ENCODE peak calls at places on chromosomes 11 and 22, in five cellular contexts. One of them, this sample, is unnamed.

GRCh38 chr11:1149545-1149944 is 8.2 kb upstream of the MUC5AC start:
- DNase-seq in neural crest cell: no peak
- DNase-seq in A549: no peak
- DNase-seq in PC-3: no peak
- DNase-seq in AG04450: no peak
- DNase-seq in this sample: no peak

GRCh38 chr22:28855355-28856094 is 27.8 kb upstream of the ZNRF3 start:
- DNase-seq in AG04450: peak
- DNase-seq in A549: peak
- DNase-seq in PC-3: peak
- DNase-seq in neural crest cell: peak
- DNase-seq in this sample: no peak

GRCh38 chr22:43427296-43428004 is 15.6 kb downstream of the MPPED1 start:
- DNase-seq in A549: no peak
- DNase-seq in AG04450: no peak
- DNase-seq in neural crest cell: no peak
- DNase-seq in PC-3: no peak
- DNase-seq in this sample: peak

GRCh38 chr22:28952857-28953256 is 69.5 kb downstream of the ZNRF3 start:
- DNase-seq in AG04450: peak
- DNase-seq in A549: no peak
- DNase-seq in PC-3: peak
- DNase-seq in neural crest cell: no peak
- DNase-seq in this sample: no peak

GRCh38 chr11:58616594-58616993 is 5.9 kb upstream of the CNTF start:
- DNase-seq in neural crest cell: no peak
- DNase-seq in AG04450: peak
- DNase-seq in PC-3: peak
- DNase-seq in A549: no peak
- DNase-seq in this sample: no peak

GRCh38 chr11:47915407-47916137 is 64.8 kb upstream of the PTPRJ start:
- DNase-seq in PC-3: no peak
- DNase-seq in A549: no peak
- DNase-seq in AG04450: no peak
- DNase-seq in neural crest cell: no peak
- DNase-seq in this sample: no peak

GRCh38 chr11:102347526-102348331 is 715 bp downstream of the BIRC2 start:
- DNase-seq in A549: no peak
- DNase-seq in PC-3: peak
- DNase-seq in AG04450: no peak
- DNase-seq in neural crest cell: no peak
- DNase-seq in this sample: no peak

GRCh38 chr11:57277845-57278720 is 41.0 kb upstream of the APLNR start:
- DNase-seq in A549: peak
- DNase-seq in PC-3: peak
- DNase-seq in neural crest cell: peak
- DNase-seq in AG04450: peak
- DNase-seq in this sample: peak

GRCh38 chr11:25927391-25927790 is 404.5 kb upstream of the ANO3 start:
- DNase-seq in AG04450: no peak
- DNase-seq in A549: no peak
- DNase-seq in PC-3: no peak
- DNase-seq in neural crest cell: no peak
- DNase-seq in this sample: no peak

GRCh38 chr22:22480940-22481339 is 27.6 kb downstream of the ZNF280B start:
- DNase-seq in AG04450: no peak
- DNase-seq in PC-3: no peak
- DNase-seq in A549: no peak
- DNase-seq in neural crest cell: no peak
- DNase-seq in this sample: no peak

GRCh38 chr11:59706518-59707285 is 6.9 kb downstream of the OR10V1 start:
- DNase-seq in neural crest cell: no peak
- DNase-seq in AG04450: peak
- DNase-seq in PC-3: peak
- DNase-seq in A549: peak
- DNase-seq in this sample: no peak

GRCh38 chr11:116194156-116194904 is 578.5 kb downstream of the BUD13 start:
- DNase-seq in A549: no peak
- DNase-seq in AG04450: no peak
- DNase-seq in PC-3: no peak
- DNase-seq in neural crest cell: no peak
- DNase-seq in this sample: no peak

GRCh38 chr22:41589260-41589600 is 410 bp downstream of the PMM1 start:
- DNase-seq in AG04450: no peak
- DNase-seq in neural crest cell: no peak
- DNase-seq in A549: no peak
- DNase-seq in PC-3: no peak
- DNase-seq in this sample: peak

GRCh38 chr11:121161349-121161917 is 60.4 kb downstream of the TECTA start:
- DNase-seq in neural crest cell: no peak
- DNase-seq in A549: no peak
- DNase-seq in AG04450: no peak
- DNase-seq in PC-3: no peak
- DNase-seq in this sample: no peak

GRCh38 chr22:38196791-38197429 is 4.9 kb upstream of the MAFF start:
- DNase-seq in neural crest cell: no peak
- DNase-seq in A549: no peak
- DNase-seq in PC-3: peak
- DNase-seq in AG04450: no peak
- DNase-seq in this sample: no peak

GRCh38 chr22:23291806-23292452 is 111.6 kb downstream of the BCR start:
- DNase-seq in A549: no peak
- DNase-seq in neural crest cell: no peak
- DNase-seq in PC-3: no peak
- DNase-seq in AG04450: no peak
- DNase-seq in this sample: no peak

GRCh38 chr11:110565344-110565684 is 135.6 kb downstream of the FDX1 start:
- DNase-seq in neural crest cell: no peak
- DNase-seq in AG04450: no peak
- DNase-seq in PC-3: no peak
- DNase-seq in A549: no peak
- DNase-seq in this sample: no peak

GRCh38 chr22:24410110-24410856 is 17.1 kb upstream of the ADORA2A start:
- DNase-seq in A549: no peak
- DNase-seq in PC-3: no peak
- DNase-seq in neural crest cell: no peak
- DNase-seq in AG04450: no peak
- DNase-seq in this sample: no peak

GRCh38 chr11:96241351-96241841 is 101.6 kb downstream of the MAML2 start:
- DNase-seq in neural crest cell: no peak
- DNase-seq in AG04450: no peak
- DNase-seq in A549: no peak
- DNase-seq in PC-3: no peak
- DNase-seq in this sample: no peak
- TF ChIP-seq CTCF in neural crest cell: peak
- TF ChIP-seq CTCF in AG04450: no peak
- TF ChIP-seq CTCF in A549: no peak
- TF ChIP-seq CTCF in PC-3: peak
- TF ChIP-seq CTCF in this sample: no peak

DNA sequence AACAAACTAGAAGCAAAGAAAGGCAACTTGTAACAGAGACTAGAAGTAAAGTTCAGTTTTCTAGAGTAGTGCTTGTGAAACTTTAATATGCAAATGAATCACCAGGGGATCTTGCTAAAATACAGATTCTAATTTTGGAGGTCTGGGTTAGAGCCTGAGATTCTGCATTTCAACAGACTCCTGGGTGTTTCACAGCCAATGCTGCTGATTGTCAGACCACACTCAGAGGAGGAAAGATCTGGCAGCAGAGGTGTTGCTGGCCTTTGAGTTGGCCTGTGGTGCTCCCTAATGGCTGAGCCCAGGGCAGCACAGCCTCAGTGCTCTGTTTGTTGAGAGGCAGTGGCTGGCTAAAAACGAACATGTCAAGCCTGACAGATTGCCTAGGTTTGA is 5.4 kb downstream of the CRY2 start:
- DNase-seq in neural crest cell: no peak
- DNase-seq in AG04450: no peak
- DNase-seq in A549: no peak
- DNase-seq in PC-3: no peak
- DNase-seq in this sample: no peak
- TF ChIP-seq CTCF in neural crest cell: no peak
- TF ChIP-seq CTCF in AG04450: no peak
- TF ChIP-seq CTCF in A549: no peak
- TF ChIP-seq CTCF in PC-3: no peak
- TF ChIP-seq CTCF in this sample: no peak

DNA sequence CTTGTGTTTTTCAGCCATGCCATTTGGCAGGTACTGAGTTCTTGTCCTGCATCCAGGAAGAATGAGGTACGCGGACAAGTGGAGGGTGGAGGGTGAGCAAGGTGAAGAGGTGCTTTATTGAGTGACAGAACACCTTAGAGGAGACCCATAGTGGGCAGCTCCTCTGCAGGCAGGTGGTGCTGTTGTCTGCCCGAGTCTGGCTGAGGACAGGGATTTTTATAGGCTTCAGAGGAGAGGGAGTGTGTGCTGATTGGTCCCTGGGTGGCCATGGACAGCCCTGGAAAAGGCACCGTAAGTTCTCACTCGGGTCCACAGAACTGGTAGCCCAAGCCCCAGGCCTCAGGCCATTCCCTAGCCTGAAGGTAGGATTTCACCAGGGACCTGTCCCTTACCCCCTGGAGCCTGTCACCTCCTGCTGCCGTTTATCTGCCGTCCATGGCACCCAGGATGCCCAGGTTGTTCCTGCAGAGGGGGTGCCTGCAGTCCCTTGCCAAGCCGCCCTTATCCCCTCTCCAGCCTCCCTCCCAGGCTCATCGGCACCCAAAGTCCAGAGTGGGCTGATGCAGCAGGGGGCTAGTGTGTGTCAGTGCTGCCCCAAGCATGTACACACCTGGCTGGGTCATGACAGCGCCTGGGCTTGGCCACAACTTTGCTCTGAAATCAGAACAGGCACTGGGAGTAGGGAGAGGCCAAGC is 213.6 kb downstream of the LRRC4C start:
- DNase-seq in PC-3: peak
- DNase-seq in A549: no peak
- DNase-seq in neural crest cell: no peak
- DNase-seq in AG04450: no peak
- DNase-seq in this sample: peak
- TF ChIP-seq CTCF in PC-3: peak
- TF ChIP-seq CTCF in A549: no peak
- TF ChIP-seq CTCF in neural crest cell: no peak
- TF ChIP-seq CTCF in AG04450: no peak
- TF ChIP-seq CTCF in this sample: no peak

DNA sequence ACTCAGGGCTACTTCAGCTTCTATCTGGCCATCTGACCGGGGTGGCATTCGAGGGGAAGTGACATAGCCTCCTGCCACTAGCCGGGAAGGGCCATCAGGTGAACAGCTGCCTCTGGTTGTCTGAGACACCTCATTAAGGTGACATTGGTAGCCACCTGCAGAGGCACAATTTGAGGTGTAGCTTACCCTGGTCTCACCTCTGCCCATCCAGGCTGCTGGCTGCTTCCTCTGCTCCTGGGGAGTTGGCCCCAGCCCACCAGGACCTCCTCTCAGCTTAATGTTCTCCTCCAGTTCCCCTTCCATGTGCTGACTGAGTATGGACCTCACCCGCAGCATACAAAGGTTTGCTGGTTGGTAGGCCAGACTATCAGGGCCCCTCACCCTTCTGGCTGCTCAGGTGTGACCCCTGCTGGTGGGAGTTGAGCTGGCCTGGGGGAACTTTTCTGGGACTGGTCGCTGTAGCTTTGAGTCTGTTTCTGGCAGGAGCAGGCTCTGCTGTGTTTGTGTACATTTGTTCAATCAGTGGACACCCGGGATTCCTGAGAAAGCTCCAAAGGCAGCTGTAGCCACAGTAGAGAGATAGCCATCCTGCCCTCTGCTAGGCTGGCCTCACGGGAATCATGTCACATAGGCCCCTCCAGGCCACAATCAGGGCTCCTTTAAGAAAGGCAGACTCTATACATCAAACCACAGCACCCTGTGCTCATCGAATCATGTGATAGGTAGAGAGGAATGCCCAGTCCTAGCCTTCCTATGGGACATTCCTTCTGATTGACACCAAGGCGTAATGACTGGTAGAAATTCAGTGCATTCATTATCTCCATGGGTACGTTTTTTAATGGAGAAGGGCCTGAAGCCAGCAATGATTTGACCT is 295.1 kb upstream of the PLET1 start:
- DNase-seq in A549: peak
- DNase-seq in PC-3: peak
- DNase-seq in neural crest cell: peak
- DNase-seq in AG04450: no peak
- DNase-seq in this sample: peak
- TF ChIP-seq CTCF in A549: peak
- TF ChIP-seq CTCF in PC-3: peak
- TF ChIP-seq CTCF in neural crest cell: peak
- TF ChIP-seq CTCF in AG04450: peak
- TF ChIP-seq CTCF in this sample: peak

GRCh38 chr11:61577383-61578118 is 3.3 kb downstream of the SYT7 start:
- DNase-seq in AG04450: no peak
- DNase-seq in PC-3: peak
- DNase-seq in A549: no peak
- DNase-seq in neural crest cell: peak
- DNase-seq in this sample: peak

GRCh38 chr11:61581931-61582330 is 1.1 kb upstream of the SYT7 start:
- DNase-seq in PC-3: no peak
- DNase-seq in A549: no peak
- DNase-seq in AG04450: no peak
- DNase-seq in neural crest cell: no peak
- DNase-seq in this sample: no peak

GRCh38 chr11:61578819-61579218 is 2.1 kb downstream of the SYT7 start:
- DNase-seq in AG04450: no peak
- DNase-seq in PC-3: no peak
- DNase-seq in neural crest cell: no peak
- DNase-seq in A549: no peak
- DNase-seq in this sample: no peak

GRCh38 chr11:61579398-61580291 is 1.2 kb downstream of the SYT7 start:
- DNase-seq in AG04450: no peak
- DNase-seq in neural crest cell: no peak
- DNase-seq in A549: no peak
- DNase-seq in PC-3: no peak
- DNase-seq in this sample: no peak

GRCh38 chr11:61581030-61581928 is at the start of gene SYT7:
- DNase-seq in A549: peak
- DNase-seq in AG04450: peak
- DNase-seq in PC-3: peak
- DNase-seq in neural crest cell: peak
- DNase-seq in this sample: peak
- TF ChIP-seq CTCF in A549: peak
- TF ChIP-seq CTCF in AG04450: no peak
- TF ChIP-seq CTCF in PC-3: peak
- TF ChIP-seq CTCF in neural crest cell: peak
- TF ChIP-seq CTCF in this sample: peak

DNA sequence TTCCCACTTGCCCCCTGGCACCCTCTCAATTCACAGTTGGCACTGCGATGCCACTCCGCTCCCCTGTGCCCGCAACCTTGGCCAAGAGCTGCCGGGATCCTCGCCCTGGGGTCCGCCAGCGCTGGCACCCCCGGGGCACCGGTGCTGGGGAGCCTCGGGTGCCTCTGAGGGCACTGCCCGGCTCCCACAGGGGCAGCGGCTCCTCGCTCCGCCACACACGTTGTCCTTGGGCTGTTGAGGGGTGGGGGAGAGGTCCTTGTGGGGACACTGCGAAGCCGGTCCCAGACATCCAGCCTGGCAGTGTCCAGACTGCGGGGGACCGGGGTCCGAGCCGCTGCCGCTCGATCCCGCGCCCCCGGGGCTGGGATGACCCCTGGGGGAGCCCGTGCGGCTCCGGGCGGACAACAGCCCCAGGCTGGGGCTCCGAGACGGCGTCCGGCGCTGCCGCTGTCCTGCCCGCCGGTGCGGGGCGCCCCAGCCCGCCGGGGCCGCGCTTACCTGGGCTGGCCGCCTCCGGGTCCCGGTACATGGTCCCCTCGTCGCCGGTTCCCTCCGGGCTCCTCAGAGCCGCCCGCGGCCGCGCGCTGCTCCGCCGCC is 486 bp downstream of the SYT7 start:
- DNase-seq in A549: peak
- DNase-seq in AG04450: no peak
- DNase-seq in neural crest cell: no peak
- DNase-seq in PC-3: peak
- DNase-seq in this sample: no peak
- TF ChIP-seq CTCF in A549: no peak
- TF ChIP-seq CTCF in AG04450: no peak
- TF ChIP-seq CTCF in neural crest cell: peak
- TF ChIP-seq CTCF in PC-3: no peak
- TF ChIP-seq CTCF in this sample: no peak